ENCODE peak calls at places on chromosomes 2 and 18, in ten cellular contexts. J, M, A, H, T, D, N, U, L and Q are unnamed samples. For H3K9me3, the result is how much of the 10 kb centered on the place peaks cover.

GRCh38 chr2:86193901-86194567 is 1.2 kb downstream of the IMMT start:
- DNase-seq in A (no peak), T (no peak), N (no peak), L (no peak), H (no peak), M (no peak), D (no peak), U (no peak), J (no peak), Q (no peak)

GRCh38 chr18:80227472-80227871 is 19.8 kb downstream of the PARD6G start:
- DNase-seq in D (no peak), J (no peak), M (no peak), L (no peak), H (no peak), N (no peak), T (no peak), U (no peak), A (no peak), Q (no peak)

GRCh38 chr2:136399667-136400316 is 281.8 kb upstream of the CXCR4 start:
- DNase-seq in T (no peak), L (no peak), J (no peak), A (no peak), H (no peak), U (no peak), N (no peak), D (no peak), M (no peak), Q (no peak)

GRCh38 chr18:40531061-40531460 is 1424.0 kb upstream of the PIK3C3 start:
- DNase-seq in L (no peak), N (no peak), D (peak), U (no peak), M (no peak), H (no peak), J (no peak), A (no peak), T (peak), Q (no peak)

GRCh38 chr2:241161646-241162281 is 11.5 kb downstream of the PPP1R7 start:
- DNase-seq in M (peak), D (peak), A (no peak), N (peak), L (peak), H (no peak), U (no peak), T (peak), J (peak), Q (peak)

GRCh38 chr18:12630136-12630535 is 27.8 kb downstream of the SPIRE1 start:
- DNase-seq in J (no peak), N (no peak), H (no peak), T (peak), L (no peak), M (no peak), A (no peak), D (peak), U (no peak), Q (no peak)

GRCh38 chr2:195613922-195614321 is 43.1 kb upstream of the SLC39A10 start:
- DNase-seq in H (no peak), T (peak), J (no peak), L (no peak), M (no peak), A (no peak), D (peak), U (no peak), N (no peak), Q (no peak)

GRCh38 chr2:157628532-157629415 is at the start of gene ACVR1C:
- DNase-seq in M (peak), D (peak), U (peak), T (peak), H (peak), J (peak), N (no peak), A (peak), L (peak), Q (peak)

GRCh38 chr2:16656784-16657391 is 8.7 kb downstream of the CYRIA start:
- DNase-seq in L (no peak), T (no peak), M (no peak), A (no peak), D (no peak), J (no peak), H (no peak), U (no peak), N (no peak), Q (peak)

GRCh38 chr2:1664698-1665097 is 79.6 kb downstream of the PXDN start:
- DNase-seq in J (peak), M (no peak), U (no peak), A (no peak), L (no peak), H (no peak), T (no peak), D (no peak), N (peak), Q (peak)

GRCh38 chr2:209208211-209208610 is 215.6 kb upstream of the MAP2 start:
- DNase-seq in T (peak), H (peak), L (no peak), U (peak), J (no peak), M (no peak), A (no peak), N (no peak), D (no peak), Q (peak)

GRCh38 chr2:239586651-239587310 is 186.0 kb upstream of the HDAC4 start:
- DNase-seq in M (no peak), H (no peak), N (no peak), D (no peak), U (no peak), T (no peak), J (no peak), L (no peak), A (no peak), Q (peak)

DNA sequence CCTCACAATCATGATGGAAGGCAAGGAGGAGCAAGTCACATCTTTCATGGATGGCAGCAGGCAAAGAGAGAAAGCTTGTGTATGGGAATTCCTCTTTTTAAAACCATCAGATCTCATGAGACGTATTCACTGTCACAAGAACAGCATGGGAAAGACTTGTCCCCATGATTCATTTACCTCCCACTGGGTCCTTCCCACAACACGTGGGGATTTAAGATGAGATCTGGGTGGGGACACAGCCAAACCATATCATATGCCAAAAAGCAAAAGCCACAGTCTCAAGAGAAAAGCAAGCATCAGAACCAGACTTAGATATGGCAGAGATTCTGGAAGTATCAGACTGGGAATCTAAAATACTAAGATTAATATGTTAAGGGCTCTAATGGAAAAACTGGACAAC is 29.9 kb upstream of the SCRN3 start:
- DNase-seq in H (no peak), L (no peak), N (no peak), T (no peak), A (no peak), U (no peak), J (no peak), M (no peak), D (no peak), Q (no peak)
- H3K9me3 ChIP-seq in H (under half), L (under half), N (under half), T (under half), A (under half), U (under half), J (under half), M (under half), D (under half), Q (under half)

GRCh38 chr2:141399270-141399669 is 731.5 kb downstream of the LRP1B start:
- DNase-seq in L (no peak), J (no peak), N (no peak), U (no peak), A (no peak), H (no peak), M (no peak), D (peak), T (peak), Q (no peak)
- TF ChIP-seq CTCF in L (no peak), J (no peak), N (no peak), U (peak), A (no peak), H (no peak), M (no peak), D (peak), T (peak), Q (no peak)

DNA sequence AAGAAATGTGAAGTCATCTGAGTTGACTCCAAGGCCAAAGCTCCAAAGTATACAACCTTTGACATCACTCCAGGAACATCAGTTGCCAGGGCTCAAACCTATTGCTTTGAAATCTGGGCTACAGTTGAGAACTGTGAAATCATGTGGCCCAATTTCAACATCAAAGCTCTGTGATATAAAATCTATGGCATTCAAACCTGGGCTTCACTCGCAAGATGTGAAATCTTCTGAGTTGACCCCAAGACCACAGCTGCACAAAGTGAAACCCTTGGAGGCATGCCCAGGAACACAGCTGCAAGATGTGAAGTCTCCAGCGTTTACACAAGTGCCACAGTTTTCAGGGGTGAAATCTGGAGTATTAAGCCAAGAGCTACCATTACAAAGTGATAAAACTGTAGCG is 9.4 kb upstream of the ZNF512 start:
- DNase-seq in D (peak), U (no peak), N (no peak), L (no peak), H (no peak), T (peak), M (no peak), A (no peak), J (no peak), Q (no peak)
- H3K9me3 ChIP-seq in D (under half), U (under half), N (under half), L (half or more), H (under half), T (under half), M (under half), A (under half), J (under half), Q (under half)

GRCh38 chr2:217924346-217924901 is 78.4 kb downstream of the TNS1 start:
- DNase-seq in D (no peak), M (no peak), L (no peak), H (no peak), T (no peak), A (no peak), N (no peak), J (no peak), U (no peak), Q (no peak)

GRCh38 chr2:217920879-217921603 is 81.8 kb downstream of the TNS1 start:
- DNase-seq in N (no peak), T (peak), M (peak), A (no peak), D (peak), H (peak), J (peak), U (no peak), L (peak), Q (no peak)

GRCh38 chr2:217923007-217923686 is 79.6 kb downstream of the TNS1 start:
- DNase-seq in A (no peak), M (no peak), L (no peak), J (no peak), T (no peak), H (no peak), D (no peak), N (no peak), U (no peak), Q (no peak)

GRCh38 chr2:217919781-217920351 is 82.9 kb downstream of the TNS1 start:
- DNase-seq in U (no peak), T (peak), N (no peak), L (peak), M (peak), H (no peak), J (peak), D (peak), A (no peak), Q (peak)

GRCh38 chr2:217922101-217923006 is 80.4 kb downstream of the TNS1 start:
- DNase-seq in L (peak), H (no peak), T (peak), N (no peak), A (no peak), M (peak), U (no peak), J (peak), D (peak), Q (no peak)
- TF ChIP-seq CTCF in L (peak), H (no peak), T (no peak), N (peak), A (no peak), M (peak), U (no peak), J (no peak), D (peak), Q (peak)

GRCh38 chr2:103616891-103617290 is 855.1 kb downstream of the TMEM182 start:
- DNase-seq in L (no peak), J (no peak), U (no peak), N (no peak), A (no peak), H (no peak), T (no peak), M (no peak), D (no peak), Q (no peak)

DNA sequence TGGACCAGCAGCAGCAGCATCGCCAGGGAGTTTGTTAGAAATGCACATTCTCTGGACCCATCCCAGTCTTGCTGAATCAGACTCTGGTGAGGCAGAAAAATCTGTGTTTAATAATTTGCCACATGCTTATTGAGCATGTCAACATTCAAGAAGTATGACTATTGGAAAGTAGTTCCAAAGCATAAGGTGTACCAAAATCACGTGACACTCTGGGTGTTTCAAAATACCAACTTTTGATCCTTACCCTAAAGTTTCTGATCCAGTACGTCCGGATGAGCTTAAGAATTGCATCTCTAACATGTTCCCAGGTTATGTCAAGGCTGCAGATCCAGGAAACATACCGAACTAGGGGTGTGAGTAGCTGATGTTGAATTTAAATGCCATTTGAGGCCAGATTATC is 853.9 kb downstream of the TMEM182 start:
- DNase-seq in D (no peak), M (no peak), N (no peak), L (no peak), H (no peak), U (no peak), J (no peak), T (no peak), A (no peak), Q (no peak)
- H3K9me3 ChIP-seq in D (under half), M (under half), N (under half), L (under half), H (under half), U (under half), J (under half), T (under half), A (under half), Q (under half)

GRCh38 chr18:68735498-68736343 is 20.8 kb upstream of the TMX3 start:
- DNase-seq in M (no peak), A (no peak), U (peak), N (no peak), D (peak), L (no peak), T (peak), H (no peak), J (no peak), Q (no peak)
- TF ChIP-seq CTCF in M (peak), A (peak), U (peak), N (peak), D (peak), L (peak), T (peak), H (no peak), J (peak), Q (peak)

DNA sequence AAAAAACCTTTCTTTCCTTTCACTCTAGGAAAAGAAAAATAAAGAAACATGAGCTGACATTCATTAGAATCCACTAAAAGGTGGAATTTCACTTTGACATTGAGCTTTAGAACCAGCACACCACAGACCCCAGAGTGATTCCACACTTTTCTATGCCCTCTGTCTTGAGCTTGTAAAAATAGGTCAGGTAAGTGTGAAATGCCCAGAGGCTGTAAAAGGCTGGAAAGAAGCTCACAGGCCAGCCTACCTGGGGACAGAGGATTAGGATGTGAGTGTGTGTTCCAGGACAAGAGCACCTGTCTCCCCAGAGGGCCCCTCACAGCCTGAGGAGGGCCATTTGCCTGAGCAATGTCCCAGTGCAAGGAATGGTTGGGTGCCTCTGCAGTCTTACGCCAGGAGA is 56.3 kb upstream of the MYO3B start:
- DNase-seq in A (no peak), T (no peak), U (no peak), H (no peak), L (no peak), J (no peak), M (no peak), N (no peak), D (no peak), Q (no peak)
- H3K9me3 ChIP-seq in A (under half), T (under half), U (under half), H (under half), L (under half), J (under half), M (under half), N (under half), D (under half), Q (under half)

GRCh38 chr18:711693-712400 is 583 bp downstream of the ENOSF1 start:
- DNase-seq in H (peak), M (peak), N (peak), L (peak), T (peak), A (peak), U (peak), D (peak), J (peak), Q (peak)
- TF ChIP-seq CTCF in H (no peak), M (no peak), N (no peak), L (no peak), T (peak), A (peak), U (no peak), D (no peak), J (no peak), Q (no peak)